ENCODE peak calls at places on chromosomes 2 and 18, in ten cellular contexts. H is renal cortical epithelial cell; S is glomerular endothelial cell; G is stimulated activated CD4-positive, alpha-beta T cell treated with anti-CD3 and anti-CD28 coated beads, Interleukin-1b, Interleukin-23, amount 100 ng/mL, for 1 hour; F is glutamatergic neuron; Y is body of pancreas; A is WERI-Rb-1; O is T follicular helper cell; K is putamen; P is NT2/D1. N is an unnamed sample.

GRCh38 chr2:178363252-178363651 is 87.7 kb downstream of the PRKRA start:
- DNase-seq in H (peak), S (no peak), G (no peak), F (no peak), Y (peak), A (no peak), O (no peak), K (no peak), P (no peak), N (peak)

GRCh38 chr18:9708882-9709877 is 1.1 kb downstream of the RAB31 start:
- DNase-seq in H (peak), S (no peak), G (no peak), F (peak), Y (no peak), A (no peak), O (no peak), K (no peak), P (no peak), N (no peak)

GRCh38 chr2:207674826-207675225 is 36.6 kb upstream of the CCNYL1 start:
- DNase-seq in H (no peak), S (no peak), G (no peak), F (no peak), Y (no peak), A (no peak), O (no peak), K (no peak), P (peak), N (no peak)

GRCh38 chr2:32009479-32010256 is 1.1 kb downstream of the MEMO1 start:
- DNase-seq in H (no peak), S (no peak), G (no peak), F (peak), Y (peak), A (peak), O (peak), K (peak), P (no peak), N (no peak)

GRCh38 chr2:233142355-233142897 is 82.3 kb downstream of the INPP5D start:
- DNase-seq in H (no peak), S (no peak), G (no peak), F (no peak), Y (no peak), A (no peak), O (no peak), K (no peak), P (no peak), N (no peak)

GRCh38 chr2:238448031-238448955 is 21.6 kb downstream of the ASB1 start:
- DNase-seq in H (no peak), S (no peak), G (no peak), F (no peak), Y (no peak), A (no peak), O (no peak), K (no peak), P (no peak), N (no peak)

GRCh38 chr18:11757084-11757590 is 68.1 kb downstream of the GNAL start:
- DNase-seq in H (no peak), S (no peak), G (no peak), F (no peak), Y (no peak), A (no peak), O (no peak), K (no peak), P (no peak), N (no peak)

GRCh38 chr2:170509460-170510193 is 205.5 kb upstream of the SP5 start:
- DNase-seq in H (no peak), S (no peak), G (no peak), F (peak), Y (no peak), A (no peak), O (no peak), K (no peak), P (no peak), N (no peak)

GRCh38 chr2:235958631-235959395 is 209.4 kb downstream of the GBX2 start:
- DNase-seq in H (no peak), S (no peak), G (no peak), F (no peak), Y (no peak), A (no peak), O (no peak), K (no peak), P (no peak), N (no peak)

GRCh38 chr2:50368361-50368760 is 663.6 kb downstream of the NRXN1 start:
- DNase-seq in H (no peak), S (no peak), G (no peak), F (no peak), Y (no peak), A (no peak), O (no peak), K (no peak), P (no peak), N (no peak)

GRCh38 chr2:192195548-192196418 is 1.1 kb upstream of the TMEFF2 start:
- DNase-seq in H (peak), S (no peak), G (no peak), F (peak), Y (peak), A (no peak), O (no peak), K (no peak), P (peak), N (peak)

GRCh38 chr2:230050151-230050550 is 18.6 kb downstream of the SLC16A14 start:
- DNase-seq in H (no peak), S (no peak), G (no peak), F (no peak), Y (no peak), A (no peak), O (no peak), K (no peak), P (no peak), N (no peak)

GRCh38 chr2:78408795-78409118 is 616.7 kb upstream of the REG3G start:
- DNase-seq in H (no peak), S (no peak), G (no peak), F (no peak), Y (peak), A (no peak), O (no peak), K (no peak), P (no peak), N (no peak)

GRCh38 chr2:9983413-9984216 is 32.1 kb downstream of the GRHL1 start:
- DNase-seq in H (no peak), S (no peak), G (no peak), F (no peak), Y (no peak), A (no peak), O (no peak), K (no peak), P (no peak), N (no peak)

GRCh38 chr2:190849774-190850173 is 30.8 kb upstream of the GLS start:
- DNase-seq in H (peak), S (no peak), G (no peak), F (no peak), Y (peak), A (no peak), O (no peak), K (no peak), P (no peak), N (peak)

N was measured in A172.